ENCODE peak calls at places on chromosome 3, in seven cellular contexts. One of them, this sample, is unnamed.

GRCh38 chr3:188706176-188706575 is 465.6 kb upstream of the TPRG1 start:
- DNase-seq in nephron progenitor cell: no peak
- DNase-seq in CD4-positive, alpha-beta T cell: no peak
- DNase-seq in H9: no peak
- DNase-seq in lung: no peak
- DNase-seq in ascending aorta: no peak
- DNase-seq in foreskin fibroblast: peak; percentile 48
- DNase-seq in this sample: no peak

GRCh38 chr3:128875556-128876120 is 3.8 kb upstream of the ACAD9 start:
- DNase-seq in nephron progenitor cell: peak; percentile 51
- DNase-seq in CD4-positive, alpha-beta T cell: peak; percentile 56
- DNase-seq in H9: peak; percentile 75
- DNase-seq in lung: no peak
- DNase-seq in ascending aorta: no peak
- DNase-seq in foreskin fibroblast: peak; percentile 58
- DNase-seq in this sample: peak; percentile 71

GRCh38 chr3:140053011-140053702 is 118.2 kb downstream of the CLSTN2 start:
- DNase-seq in nephron progenitor cell: peak; percentile 38
- DNase-seq in CD4-positive, alpha-beta T cell: no peak
- DNase-seq in H9: no peak
- DNase-seq in lung: no peak
- DNase-seq in ascending aorta: no peak
- DNase-seq in foreskin fibroblast: no peak
- DNase-seq in this sample: no peak

GRCh38 chr3:178369811-178370210 is 166.4 kb upstream of the KCNMB2 start:
- DNase-seq in nephron progenitor cell: no peak
- DNase-seq in CD4-positive, alpha-beta T cell: no peak
- DNase-seq in H9: no peak
- DNase-seq in lung: no peak
- DNase-seq in ascending aorta: no peak
- DNase-seq in foreskin fibroblast: no peak
- DNase-seq in this sample: no peak

GRCh38 chr3:124202754-124203153 is 210.8 kb upstream of the ROPN1 start:
- DNase-seq in nephron progenitor cell: no peak
- DNase-seq in CD4-positive, alpha-beta T cell: no peak
- DNase-seq in H9: no peak
- DNase-seq in lung: peak; percentile 36
- DNase-seq in ascending aorta: peak; percentile 72
- DNase-seq in foreskin fibroblast: no peak
- DNase-seq in this sample: no peak

GRCh38 chr3:188546835-188547670 is 393.1 kb downstream of the LPP start:
- DNase-seq in nephron progenitor cell: no peak
- DNase-seq in CD4-positive, alpha-beta T cell: no peak
- DNase-seq in H9: no peak
- DNase-seq in lung: no peak
- DNase-seq in ascending aorta: no peak
- DNase-seq in foreskin fibroblast: peak; percentile 63
- DNase-seq in this sample: no peak

GRCh38 chr3:71307884-71308697 is 275.4 kb downstream of the FOXP1 start:
- DNase-seq in nephron progenitor cell: no peak
- DNase-seq in CD4-positive, alpha-beta T cell: no peak
- DNase-seq in H9: no peak
- DNase-seq in lung: no peak
- DNase-seq in ascending aorta: no peak
- DNase-seq in foreskin fibroblast: peak; percentile 61
- DNase-seq in this sample: no peak

GRCh38 chr3:27467545-27467944 is 16.6 kb downstream of the SLC4A7 start:
- DNase-seq in nephron progenitor cell: no peak
- DNase-seq in CD4-positive, alpha-beta T cell: no peak
- DNase-seq in H9: no peak
- DNase-seq in lung: no peak
- DNase-seq in ascending aorta: no peak
- DNase-seq in foreskin fibroblast: peak; percentile 58
- DNase-seq in this sample: no peak

GRCh38 chr3:113952921-113953320 is 5.1 kb downstream of the ZDHHC23 start:
- DNase-seq in nephron progenitor cell: no peak
- DNase-seq in CD4-positive, alpha-beta T cell: no peak
- DNase-seq in H9: no peak
- DNase-seq in lung: no peak
- DNase-seq in ascending aorta: no peak
- DNase-seq in foreskin fibroblast: peak; percentile 11
- DNase-seq in this sample: no peak

GRCh38 chr3:37752661-37753055 is 109.0 kb upstream of the CTDSPL start:
- DNase-seq in nephron progenitor cell: no peak
- DNase-seq in CD4-positive, alpha-beta T cell: no peak
- DNase-seq in H9: no peak
- DNase-seq in lung: no peak
- DNase-seq in ascending aorta: no peak
- DNase-seq in foreskin fibroblast: no peak
- DNase-seq in this sample: no peak

GRCh38 chr3:10350324-10350985 is 29.5 kb upstream of the SEC13 start:
- DNase-seq in nephron progenitor cell: no peak
- DNase-seq in CD4-positive, alpha-beta T cell: no peak
- DNase-seq in H9: no peak
- DNase-seq in lung: no peak
- DNase-seq in ascending aorta: no peak
- DNase-seq in foreskin fibroblast: peak; percentile 39
- DNase-seq in this sample: no peak

GRCh38 chr3:52280046-52280445 is 1.6 kb upstream of the WDR82 start:
- DNase-seq in nephron progenitor cell: no peak
- DNase-seq in CD4-positive, alpha-beta T cell: no peak
- DNase-seq in H9: no peak
- DNase-seq in lung: no peak
- DNase-seq in ascending aorta: no peak
- DNase-seq in foreskin fibroblast: peak; percentile 52
- DNase-seq in this sample: no peak

GRCh38 chr3:11568503-11569155 is 75.1 kb downstream of the VGLL4 start:
- DNase-seq in nephron progenitor cell: no peak
- DNase-seq in CD4-positive, alpha-beta T cell: no peak
- DNase-seq in H9: no peak
- DNase-seq in lung: no peak
- DNase-seq in ascending aorta: peak; percentile 97
- DNase-seq in foreskin fibroblast: peak; percentile 98
- DNase-seq in this sample: no peak

DNA sequence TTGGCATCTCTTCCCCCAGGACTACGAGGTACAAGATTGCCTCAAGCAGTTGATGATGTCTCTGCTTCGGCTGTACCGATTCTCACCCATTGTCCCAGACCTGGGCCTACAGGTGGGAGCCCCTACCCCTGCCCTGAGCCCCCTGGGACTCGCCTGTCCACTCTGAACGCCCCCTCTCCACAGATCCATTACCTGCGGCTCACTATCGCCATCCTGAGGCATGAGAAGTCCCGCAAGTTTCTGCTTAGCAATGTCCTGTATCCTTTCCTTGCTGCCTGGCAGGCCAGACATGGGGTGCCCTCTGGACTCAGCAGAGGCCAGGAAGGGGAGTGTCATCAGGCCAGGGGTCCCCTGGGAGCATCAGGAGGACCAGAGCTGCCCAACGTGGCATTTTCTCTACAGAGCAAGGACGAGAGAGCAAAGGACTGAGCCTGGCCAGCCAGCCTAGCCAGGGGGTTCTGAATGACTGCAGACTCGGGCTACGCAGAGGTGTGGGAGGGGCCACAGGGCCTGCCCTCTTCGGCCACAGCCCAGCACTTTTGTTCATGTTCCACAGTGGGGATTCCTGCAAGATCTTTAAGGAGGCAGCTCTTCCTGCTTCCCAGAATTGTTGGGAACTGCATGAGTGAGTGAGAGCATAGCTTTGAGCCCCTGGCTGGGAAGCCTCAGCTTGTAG is 11.2 kb downstream of the RNF123 start:
- DNase-seq in nephron progenitor cell: no peak
- DNase-seq in CD4-positive, alpha-beta T cell: no peak
- DNase-seq in H9: peak; percentile 57
- DNase-seq in lung: no peak
- DNase-seq in ascending aorta: no peak
- DNase-seq in foreskin fibroblast: no peak
- DNase-seq in this sample: no peak
- TF ChIP-seq CTCF in nephron progenitor cell: no peak
- TF ChIP-seq CTCF in CD4-positive, alpha-beta T cell: no peak
- TF ChIP-seq CTCF in H9: peak; percentile 57
- TF ChIP-seq CTCF in lung: no peak
- TF ChIP-seq CTCF in ascending aorta: no peak
- TF ChIP-seq CTCF in foreskin fibroblast: peak; percentile 12
- TF ChIP-seq CTCF in this sample: no peak

GRCh38 chr3:151327571-151328198 is 1.7 kb downstream of the P2RY13 start:
- DNase-seq in nephron progenitor cell: no peak
- DNase-seq in CD4-positive, alpha-beta T cell: no peak
- DNase-seq in H9: no peak
- DNase-seq in lung: no peak
- DNase-seq in ascending aorta: no peak
- DNase-seq in foreskin fibroblast: peak; percentile 41
- DNase-seq in this sample: no peak
- TF ChIP-seq CTCF in nephron progenitor cell: peak; percentile 72
- TF ChIP-seq CTCF in CD4-positive, alpha-beta T cell: peak; percentile 73
- TF ChIP-seq CTCF in H9: peak; percentile 81
- TF ChIP-seq CTCF in lung: no peak
- TF ChIP-seq CTCF in ascending aorta: peak; percentile 57
- TF ChIP-seq CTCF in foreskin fibroblast: peak; percentile 43
- TF ChIP-seq CTCF in this sample: peak; percentile 82

GRCh38 chr3:87792532-87793321 is 266.1 kb downstream of the CGGBP1 start:
- DNase-seq in nephron progenitor cell: peak; percentile 77
- DNase-seq in CD4-positive, alpha-beta T cell: no peak
- DNase-seq in H9: peak; percentile 59
- DNase-seq in lung: peak; percentile 28
- DNase-seq in ascending aorta: no peak
- DNase-seq in foreskin fibroblast: peak; percentile 7
- DNase-seq in this sample: no peak
- TF ChIP-seq CTCF in nephron progenitor cell: peak; percentile 33
- TF ChIP-seq CTCF in CD4-positive, alpha-beta T cell: no peak
- TF ChIP-seq CTCF in H9: peak; percentile 53
- TF ChIP-seq CTCF in lung: no peak
- TF ChIP-seq CTCF in ascending aorta: no peak
- TF ChIP-seq CTCF in foreskin fibroblast: no peak
- TF ChIP-seq CTCF in this sample: no peak

GRCh38 chr3:152076148-152076547 is 192.6 kb upstream of the MBNL1 start:
- DNase-seq in nephron progenitor cell: no peak
- DNase-seq in CD4-positive, alpha-beta T cell: no peak
- DNase-seq in H9: no peak
- DNase-seq in lung: no peak
- DNase-seq in ascending aorta: no peak
- DNase-seq in foreskin fibroblast: peak; percentile 38
- DNase-seq in this sample: no peak
- TF ChIP-seq CTCF in nephron progenitor cell: no peak
- TF ChIP-seq CTCF in CD4-positive, alpha-beta T cell: no peak
- TF ChIP-seq CTCF in H9: no peak
- TF ChIP-seq CTCF in lung: no peak
- TF ChIP-seq CTCF in ascending aorta: no peak
- TF ChIP-seq CTCF in foreskin fibroblast: no peak
- TF ChIP-seq CTCF in this sample: no peak

DNA sequence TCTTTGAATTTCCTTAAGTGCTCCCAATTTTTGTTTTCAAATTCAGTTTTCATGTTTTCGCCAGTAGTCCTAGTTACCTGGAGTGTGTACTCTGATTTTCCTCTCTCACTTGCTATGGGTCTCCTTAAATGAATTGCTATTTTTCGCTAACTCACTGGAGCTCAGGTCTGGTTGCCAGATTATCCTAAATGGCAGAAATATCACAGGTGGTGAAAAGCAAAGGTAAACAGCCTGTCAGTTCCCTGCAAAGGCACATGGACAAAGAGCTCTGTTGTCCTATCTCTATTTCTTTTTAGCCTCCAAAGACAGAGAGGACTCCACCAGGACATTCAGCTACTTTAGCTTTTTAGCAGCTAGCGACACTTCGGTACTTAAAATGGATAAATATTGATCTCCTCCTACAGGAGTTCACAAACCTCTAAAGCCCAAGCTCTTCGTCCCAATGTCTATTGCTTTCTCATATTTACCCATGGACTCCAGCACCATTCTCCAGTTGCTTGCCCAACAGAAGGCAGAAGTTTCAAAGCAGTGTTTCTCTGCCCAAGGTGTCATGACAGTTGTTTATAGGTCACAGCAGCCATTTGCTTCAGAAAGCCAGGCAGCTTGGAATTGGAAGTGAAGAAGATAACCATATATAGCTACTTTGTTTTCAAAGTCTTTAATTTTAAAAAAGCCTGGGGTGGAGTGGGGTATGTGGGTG is 12.3 kb downstream of the ZBTB20 start:
- DNase-seq in nephron progenitor cell: no peak
- DNase-seq in CD4-positive, alpha-beta T cell: no peak
- DNase-seq in H9: no peak
- DNase-seq in lung: no peak
- DNase-seq in ascending aorta: no peak
- DNase-seq in foreskin fibroblast: no peak
- DNase-seq in this sample: no peak
- TF ChIP-seq CTCF in nephron progenitor cell: no peak
- TF ChIP-seq CTCF in CD4-positive, alpha-beta T cell: no peak
- TF ChIP-seq CTCF in H9: no peak
- TF ChIP-seq CTCF in lung: no peak
- TF ChIP-seq CTCF in ascending aorta: no peak
- TF ChIP-seq CTCF in foreskin fibroblast: no peak
- TF ChIP-seq CTCF in this sample: no peak

This sample was measured in CD14-positive monocyte.